ENCODE peak calls at places on chromosomes 2 and 18, in ten cellular contexts. P is K562, R is A549, L is HepG2, C is stomach, E is testis, V is NB4, M is transverse colon, W is H1, I is lower leg skin. H is an unnamed sample.

GRCh38 chr2:120683081-120683480 is 52.6 kb upstream of the GLI2 start:
- DNase-seq in E (no peak), M (no peak), R (no peak), P (no peak), I (no peak), V (no peak), C (no peak), L (no peak), W (no peak), H (no peak)

GRCh38 chr2:171149986-171150693 is 10.6 kb downstream of the TLK1 start:
- DNase-seq in L (peak; percentile 79), P (no peak), R (no peak), E (no peak), V (peak; percentile 31), C (no peak), W (no peak), M (no peak), I (no peak), H (no peak)

GRCh38 chr2:1649871-1650473 is 94.3 kb downstream of the PXDN start:
- DNase-seq in C (no peak), V (no peak), R (no peak), P (no peak), W (no peak), L (no peak), I (no peak), E (no peak), M (no peak), H (no peak)

GRCh38 chr2:60517441-60517840 is 36.0 kb downstream of the BCL11A start:
- DNase-seq in M (no peak), P (no peak), L (no peak), V (no peak), C (no peak), I (no peak), R (no peak), W (no peak), E (no peak), H (no peak)

GRCh38 chr18:68714356-68714706 is 577 bp downstream of the TMX3 start:
- DNase-seq in L (peak; percentile 4), P (peak; percentile 12), M (peak; percentile 26), R (peak; percentile 6), V (peak; percentile 40), I (no peak), C (no peak), W (no peak), E (peak; percentile 37), H (no peak)

GRCh38 chr18:74631242-74632087 is 33.8 kb downstream of the ZNF407 start:
- DNase-seq in M (no peak), L (no peak), C (no peak), E (no peak), P (no peak), V (peak; percentile 42), I (no peak), W (no peak), R (no peak), H (no peak)

GRCh38 chr2:10217499-10217861 is 85.2 kb upstream of the HPCAL1 start:
- DNase-seq in M (no peak), E (no peak), R (no peak), C (no peak), I (no peak), L (no peak), P (no peak), W (no peak), V (no peak), H (no peak)

GRCh38 chr2:172082944-172083718 is 2.2 kb upstream of the DLX1 start:
- DNase-seq in W (no peak), L (no peak), I (no peak), C (no peak), E (no peak), R (no peak), M (no peak), V (peak; percentile 37), P (no peak), H (no peak)

GRCh38 chr2:134354611-134355010 is 100.7 kb downstream of the MGAT5 start:
- DNase-seq in I (no peak), C (no peak), W (no peak), E (no peak), P (no peak), R (no peak), V (no peak), L (no peak), M (no peak), H (no peak)

GRCh38 chr18:35533916-35534315 is 36.2 kb upstream of the INO80C start:
- DNase-seq in V (no peak), L (no peak), R (no peak), M (no peak), P (no peak), C (no peak), I (no peak), E (no peak), W (no peak), H (no peak)

GRCh38 chr2:12457831-12458230 is 258.9 kb upstream of the TRIB2 start:
- DNase-seq in V (no peak), E (no peak), W (no peak), M (no peak), L (no peak), I (no peak), P (no peak), C (no peak), R (no peak), H (no peak)

GRCh38 chr2:953975-954686 is 3.5 kb downstream of the SNTG2 start:
- DNase-seq in R (no peak), M (no peak), V (peak; percentile 14), L (peak; percentile 18), E (no peak), C (no peak), W (no peak), P (no peak), I (no peak), H (no peak)

GRCh38 chr2:37326285-37326684 is 1.7 kb upstream of the PRKD3 start:
- DNase-seq in P (no peak), M (no peak), L (no peak), I (no peak), E (peak; percentile 44), C (no peak), V (peak; percentile 39), R (no peak), W (no peak), H (no peak)

GRCh38 chr2:37323770-37324535 is 680 bp downstream of the PRKD3 start:
- DNase-seq in C (no peak), V (peak; percentile 67), R (no peak), M (peak; percentile 47), P (peak; percentile 11), L (peak; percentile 29), E (peak; percentile 52), I (peak; percentile 89), W (no peak), H (no peak)

GRCh38 chr2:37325625-37326071 is 1.0 kb upstream of the PRKD3 start:
- DNase-seq in L (no peak), R (no peak), C (no peak), M (no peak), P (no peak), E (peak; percentile 16), W (no peak), V (peak; percentile 25), I (no peak), H (no peak)

GRCh38 chr2:37324536-37324785 is 172 bp downstream of the PRKD3 start:
- DNase-seq in W (no peak), C (no peak), I (peak; percentile 96), R (no peak), E (no peak), M (peak; percentile 86), L (peak; percentile 61), P (peak; percentile 66), V (no peak), H (no peak)

GRCh38 chr2:37324786-37325624 is at the start of gene PRKD3:
- DNase-seq in I (peak; percentile 91), E (peak; percentile 80), C (peak; percentile 80), P (peak; percentile 86), L (peak; percentile 27), R (peak; percentile 55), M (peak; percentile 55), W (no peak), V (peak; percentile 87), H (peak; percentile 64)
- TF ChIP-seq POLR2A in I (peak; percentile 43), E (peak; percentile 2), C (no peak), P (peak; percentile 69), L (no peak), R (no peak), M (peak; percentile 54), W (no peak), V (peak; percentile 18), H (peak; percentile 19)

DNA sequence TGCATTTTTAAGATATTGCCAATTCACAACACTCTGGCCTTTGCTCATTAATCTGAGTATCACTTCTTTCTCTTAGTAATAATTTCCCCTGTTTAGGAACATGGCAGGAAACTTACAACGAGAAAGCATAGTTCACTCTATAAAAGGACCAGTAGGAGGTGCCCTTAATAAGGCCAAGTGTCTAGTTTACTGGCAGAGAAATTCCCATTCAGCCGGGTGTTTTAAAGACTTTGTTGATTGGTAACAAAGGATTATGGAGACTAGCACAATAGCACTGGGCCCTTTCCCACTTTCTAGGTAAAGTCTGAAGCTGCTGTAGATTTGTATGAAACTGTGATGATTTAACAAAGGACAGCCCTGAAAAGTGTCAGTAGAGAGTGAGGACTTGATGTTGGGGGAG is 3.1 kb downstream of the DCC start:
- DNase-seq in E (no peak), M (no peak), R (no peak), I (no peak), C (no peak), V (no peak), W (no peak), P (no peak), L (no peak), H (no peak)
- TF ChIP-seq CTCF in E (no peak), M (no peak), R (peak; percentile 24), I (no peak), C (no peak), V (no peak), W (peak; percentile 39), P (no peak), L (no peak), H (no peak)

DNA sequence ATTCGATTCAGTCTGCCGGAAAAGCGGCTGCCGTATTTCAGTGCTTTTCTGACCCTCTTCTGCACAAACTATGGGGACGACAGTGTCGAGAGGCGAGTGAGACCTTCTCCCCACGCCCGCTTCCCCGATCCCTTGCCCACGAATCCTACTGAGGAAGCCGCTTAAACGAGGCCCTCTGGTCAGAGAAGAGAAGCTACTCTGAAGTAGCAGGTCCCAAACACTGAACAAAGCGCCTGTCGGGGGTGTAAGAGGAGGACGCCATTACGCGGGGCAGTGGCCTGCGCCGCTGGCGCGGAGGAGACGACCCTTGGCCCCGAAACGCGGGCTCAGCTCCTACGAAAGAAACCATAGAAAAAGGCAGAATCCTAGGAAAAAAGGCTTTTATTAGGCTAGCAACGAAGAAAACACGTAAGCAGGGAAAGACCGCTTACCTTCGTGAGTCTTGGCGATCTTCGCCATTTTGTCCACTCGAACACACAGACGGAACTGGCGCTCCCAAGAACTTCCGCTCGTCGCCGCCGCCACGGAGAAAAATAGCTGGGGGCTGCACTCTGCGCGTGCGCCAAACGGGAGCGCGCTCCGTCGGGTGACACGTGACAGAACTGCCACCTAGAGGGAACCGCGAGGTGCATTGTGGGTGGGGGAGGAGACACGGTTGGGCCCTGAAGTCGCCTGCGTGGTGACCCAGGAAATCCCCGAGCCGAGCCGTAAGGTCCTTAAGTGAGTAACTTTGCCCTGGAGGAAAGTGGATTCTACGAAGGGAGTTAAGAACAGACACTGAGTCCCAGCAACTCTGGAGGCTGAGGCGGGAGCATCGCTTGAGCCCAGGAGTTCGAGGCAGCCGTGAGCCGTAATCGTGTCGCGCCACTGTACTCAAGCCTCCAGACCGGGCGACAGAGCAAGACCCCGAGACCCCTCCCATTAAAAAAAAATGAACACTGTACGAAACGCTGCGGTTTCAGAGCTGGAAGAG is at the start of gene SF3B1:
- DNase-seq in I (peak; percentile 100), W (peak; percentile 91), C (peak; percentile 98), V (peak; percentile 99), M (peak; percentile 99), R (peak; percentile 89), L (peak; percentile 97), E (peak; percentile 99), P (peak; percentile 89), H (peak; percentile 97)
- TF ChIP-seq POLR2A in I (peak; percentile 94), W (peak; percentile 79), C (no peak), V (peak; percentile 90), M (peak; percentile 96), R (peak; percentile 87), L (peak; percentile 97), E (peak; percentile 91), P (peak; percentile 89), H (peak; percentile 97)

GRCh38 chr2:42848270-42848669 is 55.9 kb upstream of the HAAO start:
- DNase-seq in R (no peak), C (no peak), P (no peak), W (no peak), L (no peak), E (no peak), V (no peak), I (no peak), M (no peak), H (no peak)
- TF ChIP-seq CTCF in R (no peak), C (no peak), P (no peak), W (no peak), L (no peak), E (no peak), V (no peak), I (no peak), M (no peak), H (no peak)